ENCODE peak calls at places on chromosomes 1 and 21, in seven cellular contexts. R is iPS-NIHi11, E is globus pallidus, U is SK-N-DZ, P is sigmoid colon, K is HuH-7, X is occipital lobe. L is an unnamed sample.

GRCh38 chr1:30109853-30110252 is 613.5 kb downstream of the MATN1 start:
- DNase-seq in K (no peak), R (no peak), U (no peak), P (peak), X (peak), E (no peak), L (no peak)

GRCh38 chr1:115457295-115457694 is 119.2 kb upstream of the NGF start:
- DNase-seq in K (no peak), E (no peak), P (no peak), X (no peak), R (no peak), U (no peak), L (no peak)

GRCh38 chr1:151846062-151846568 is 6.5 kb upstream of the C2CD4D start:
- DNase-seq in K (no peak), X (no peak), U (no peak), P (peak), R (peak), E (no peak), L (peak)

GRCh38 chr1:3344395-3344794 is 110.1 kb upstream of the ARHGEF16 start:
- DNase-seq in P (no peak), K (no peak), U (no peak), X (no peak), R (no peak), E (no peak), L (no peak)

GRCh38 chr1:66265268-66265667 is 268.7 kb upstream of the SGIP1 start:
- DNase-seq in R (no peak), K (no peak), P (no peak), X (no peak), U (no peak), E (no peak), L (no peak)

GRCh38 chr1:203597386-203598040 is 29.1 kb upstream of the ATP2B4 start:
- DNase-seq in X (peak), E (no peak), K (no peak), R (no peak), U (no peak), P (peak), L (no peak)

GRCh38 chr1:112618721-112619517 is at the start of gene ST7L:
- DNase-seq in P (peak), E (peak), K (peak), R (peak), X (peak), U (peak), L (peak)

GRCh38 chr21:18142639-18143038 is 102.0 kb upstream of the CHODL start:
- DNase-seq in U (no peak), E (peak), R (no peak), X (no peak), K (no peak), P (no peak), L (no peak)

GRCh38 chr1:235783148-235783776 is 83.4 kb downstream of the LYST start:
- DNase-seq in R (peak), U (peak), X (no peak), E (peak), K (no peak), P (no peak), L (peak)

GRCh38 chr1:177410179-177410766 is 239.5 kb downstream of the BRINP2 start:
- DNase-seq in X (no peak), R (no peak), U (no peak), E (no peak), K (no peak), P (no peak), L (no peak)

GRCh38 chr1:225304996-225305395 is 122.8 kb downstream of the LBR start:
- DNase-seq in E (no peak), U (no peak), P (no peak), R (no peak), K (no peak), X (no peak), L (no peak)

GRCh38 chr1:225688345-225688744 is 35.4 kb upstream of the ENAH start:
- DNase-seq in U (no peak), P (no peak), K (no peak), R (no peak), E (no peak), X (no peak), L (no peak)

GRCh38 chr1:50393522-50394120 is 29.6 kb downstream of the DMRTA2 start:
- DNase-seq in E (no peak), K (no peak), X (no peak), U (no peak), R (peak), P (no peak), L (no peak)

GRCh38 chr1:1160281-1160930 is 13.3 kb upstream of the TTLL10 start:
- DNase-seq in E (no peak), R (no peak), P (no peak), K (no peak), X (no peak), U (no peak), L (no peak)